ENCODE peak calls at places on chromosomes 12 and 14, in four cellular contexts. Q is T-helper 22 cell; R is activated T-helper 1 cell treated with Interleukin-2 at 50 U/mL for 16 hours; W is activated CD4-positive, alpha-beta T cell treated with anti-CD3 and anti-CD28 coated beads, Interleukin-2, amount 50 U/mL, for 48 hours. Z is an unnamed sample.

GRCh38 chr12:89261210-89261609 is 91.1 kb downstream of the DUSP6 start:
- DNase-seq in W (no peak), R (no peak), Q (no peak), Z (no peak)

GRCh38 chr12:12350868-12351463 is 924 bp upstream of the MANSC1 start:
- DNase-seq in R (no peak), Q (no peak), W (no peak), Z (no peak)

GRCh38 chr12:5163661-5164060 is 120.0 kb downstream of the KCNA5 start:
- DNase-seq in Q (no peak), R (no peak), W (no peak), Z (no peak)

GRCh38 chr14:98173291-98173690 is 1098.7 kb downstream of the BCL11B start:
- DNase-seq in Q (peak), W (peak), R (peak), Z (no peak)

GRCh38 chr14:89339158-89339557 is 77.9 kb downstream of the FOXN3 start:
- DNase-seq in W (no peak), Q (no peak), R (no peak), Z (no peak)

GRCh38 chr12:47614521-47614920 is 91.3 kb downstream of the RPAP3 start:
- DNase-seq in R (no peak), W (no peak), Q (no peak), Z (no peak)

GRCh38 chr12:2239376-2240010 is 186.7 kb downstream of the CACNA1C start:
- DNase-seq in W (no peak), R (no peak), Q (no peak), Z (no peak)

GRCh38 chr12:79689477-79690155 is 1.1 kb downstream of the PAWR start:
- DNase-seq in Q (no peak), R (no peak), W (peak), Z (no peak)

GRCh38 chr12:11677752-11678151 is 28.3 kb downstream of the ETV6 start:
- DNase-seq in W (no peak), Q (no peak), R (no peak), Z (no peak)

GRCh38 chr12:89649820-89650219 is 58.8 kb downstream of the ATP2B1 start:
- DNase-seq in R (no peak), Q (no peak), W (no peak), Z (no peak)

GRCh38 chr14:81406863-81407262 is 6.7 kb upstream of the STON2 start:
- DNase-seq in W (no peak), R (no peak), Q (no peak), Z (no peak)

GRCh38 chr14:21917699-21918436 is 244.2 kb upstream of the OR4E1 start:
- DNase-seq in R (peak), W (peak), Q (peak), Z (peak)

GRCh38 chr12:27779416-27779815 is 617 bp upstream of the KLHL42 start:
- DNase-seq in Q (no peak), W (peak), R (no peak), Z (no peak)